ENCODE peak calls at places on chromosomes 1 and 21, in five cellular contexts. X is fibroblast of lung; U is activated CD4-positive, alpha-beta T cell treated with anti-CD3 and anti-CD28 coated beads, Interleukin-2, amount 10 ng/mL, durations not matched to agents 7 days and 5 days; M is AG10803; T is naive thymus-derived CD8-positive, alpha-beta T cell. W is an unnamed sample.

GRCh38 chr1:110255388-110255787 is 45.3 kb downstream of the KCNC4 start:
- DNase-seq in X (no peak), U (peak; percentile 16), M (no peak), T (no peak), W (peak; percentile 14)

GRCh38 chr1:11535761-11536572 is 57.0 kb downstream of the DISP3 start:
- DNase-seq in M (no peak), T (no peak), U (no peak), X (no peak), W (no peak)

GRCh38 chr1:30879126-30879786 is 29.3 kb downstream of the SDC3 start:
- DNase-seq in X (no peak), T (no peak), M (no peak), U (no peak), W (peak; percentile 27)

GRCh38 chr1:201383647-201384405 is 6.3 kb upstream of the TNNT2 start:
- DNase-seq in T (no peak), X (peak; percentile 91), U (no peak), M (peak; percentile 88), W (peak; percentile 26)

GRCh38 chr1:101820080-101820479 is 176.6 kb downstream of the OLFM3 start:
- DNase-seq in T (no peak), M (peak; percentile 9), X (peak; percentile 41), U (no peak), W (no peak)

GRCh38 chr1:62175568-62176179 is 19.0 kb upstream of the L1TD1 start:
- DNase-seq in U (peak; percentile 60), M (peak; percentile 43), X (peak; percentile 65), T (peak; percentile 46), W (peak; percentile 60)

GRCh38 chr1:228903573-228904122 is 168.4 kb downstream of the RHOU start:
- DNase-seq in M (peak; percentile 7), T (no peak), U (no peak), X (peak; percentile 21), W (peak; percentile 6)

GRCh38 chr1:15290382-15290781 is 43.4 kb downstream of the FHAD1 start:
- DNase-seq in U (no peak), T (no peak), M (peak; percentile 40), X (peak; percentile 76), W (no peak)

GRCh38 chr1:94265011-94265422 is 27.6 kb upstream of the ARHGAP29 start:
- DNase-seq in T (no peak), U (no peak), X (no peak), M (no peak), W (no peak)

GRCh38 chr1:186722711-186723309 is 42.6 kb upstream of the PTGS2 start:
- DNase-seq in T (no peak), M (peak; percentile 39), U (peak; percentile 31), X (peak; percentile 58), W (no peak)

GRCh38 chr1:76268341-76268740 is 193.8 kb downstream of the ST6GALNAC3 start:
- DNase-seq in X (peak; percentile 36), U (no peak), T (no peak), M (no peak), W (no peak)

GRCh38 chr1:8019229-8019620 is 6.9 kb downstream of the ERRFI1 start:
- DNase-seq in U (no peak), X (peak; percentile 8), M (no peak), T (no peak), W (no peak)

GRCh38 chr1:186283374-186283773 is 91.7 kb downstream of the TPR start:
- DNase-seq in M (no peak), U (no peak), T (no peak), X (no peak), W (no peak)

GRCh38 chr1:33365560-33365997 is 44.7 kb upstream of the A3GALT2 start:
- DNase-seq in T (no peak), X (peak; percentile 87), M (peak; percentile 84), U (no peak), W (no peak)

GRCh38 chr1:214717323-214717722 is 114.3 kb downstream of the CENPF start:
- DNase-seq in T (no peak), M (no peak), X (no peak), U (no peak), W (no peak)

GRCh38 chr1:209797978-209798639 is 7.8 kb downstream of the IRF6 start:
- DNase-seq in X (no peak), M (peak; percentile 62), U (no peak), T (no peak), W (no peak)

GRCh38 chr1:193408782-193409293 is 222.4 kb upstream of the B3GALT2 start:
- DNase-seq in X (peak; percentile 54), U (no peak), T (no peak), M (peak; percentile 71), W (no peak)

GRCh38 chr1:217048104-217048707 is 325.0 kb upstream of the ESRRG start:
- DNase-seq in M (no peak), U (no peak), X (no peak), T (no peak), W (no peak)

GRCh38 chr1:117147856-117148588 is 26.5 kb upstream of the TRIM45 start:
- DNase-seq in M (no peak), T (no peak), U (no peak), X (peak; percentile 81), W (no peak)

GRCh38 chr21:30555095-30555494 is 6.0 kb downstream of the KRTAP19-7 start:
- DNase-seq in T (no peak), X (no peak), M (no peak), U (no peak), W (no peak)

GRCh38 chr1:34415140-34415539 is 238.4 kb downstream of the C1orf94 start:
- DNase-seq in U (no peak), X (no peak), M (no peak), T (no peak), W (peak; percentile 54)

GRCh38 chr1:237059244-237059643 is 17.3 kb downstream of the RYR2 start:
- DNase-seq in X (no peak), M (no peak), U (no peak), T (no peak), W (no peak)

GRCh38 chr1:115478933-115479551 is 141.0 kb upstream of the NGF start:
- DNase-seq in U (no peak), X (no peak), T (no peak), M (no peak), W (no peak)

GRCh38 chr1:221672160-221672762 is 69.6 kb downstream of the DUSP10 start:
- DNase-seq in M (no peak), U (no peak), T (no peak), X (peak; percentile 87), W (no peak)

GRCh38 chr1:2347907-2348306 is 43.4 kb downstream of the MORN1 start:
- DNase-seq in M (no peak), X (no peak), T (no peak), U (no peak), W (no peak)

GRCh38 chr1:31376374-31377134 is 3.7 kb upstream of the FABP3 start:
- DNase-seq in X (peak; percentile 99), T (no peak), U (no peak), M (peak; percentile 93), W (peak; percentile 25)

GRCh38 chr1:17276568-17276967 is 27.7 kb downstream of the PADI3 start:
- DNase-seq in M (peak; percentile 76), T (no peak), X (no peak), U (no peak), W (no peak)

GRCh38 chr21:34536311-34536710 is 24.3 kb upstream of the KCNE1 start:
- DNase-seq in T (no peak), M (no peak), X (no peak), U (no peak), W (no peak)